ENCODE peak calls at places on chromosome 15, in five cellular contexts. One of them, this sample, is unnamed.
A peak's percentile ranks its signal among the peaks of the same experiment; 100 is the strongest.

GRCh38 chr15:44137750-44138149 is 57.3 kb downstream of the FRMD5 start:
- DNase-seq in stimulated activated CD4-positive, alpha-beta T cell treated with anti-CD3 and anti-CD28 coated beads, Interleukin-1b, Interleukin-23, amount 100 ng/mL, for 1 hour: no peak
- DNase-seq in kidney tubule cell: peak; percentile 21
- DNase-seq in endothelial cell: no peak
- DNase-seq in HEK293T: no peak
- DNase-seq in this sample: no peak

GRCh38 chr15:78437107-78437761 is 782 bp upstream of the IREB2 start:
- DNase-seq in kidney tubule cell: no peak
- DNase-seq in stimulated activated CD4-positive, alpha-beta T cell treated with anti-CD3 and anti-CD28 coated beads, Interleukin-1b, Interleukin-23, amount 100 ng/mL, for 1 hour: no peak
- DNase-seq in HEK293T: peak; percentile 48
- DNase-seq in endothelial cell: no peak
- DNase-seq in this sample: no peak

GRCh38 chr15:28184166-28184565 is 85.1 kb upstream of the OCA2 start:
- DNase-seq in endothelial cell: no peak
- DNase-seq in kidney tubule cell: no peak
- DNase-seq in HEK293T: no peak
- DNase-seq in stimulated activated CD4-positive, alpha-beta T cell treated with anti-CD3 and anti-CD28 coated beads, Interleukin-1b, Interleukin-23, amount 100 ng/mL, for 1 hour: no peak
- DNase-seq in this sample: no peak

GRCh38 chr15:41559489-41560177 is 621 bp downstream of the TYRO3 start:
- DNase-seq in HEK293T: no peak
- DNase-seq in kidney tubule cell: no peak
- DNase-seq in endothelial cell: no peak
- DNase-seq in stimulated activated CD4-positive, alpha-beta T cell treated with anti-CD3 and anti-CD28 coated beads, Interleukin-1b, Interleukin-23, amount 100 ng/mL, for 1 hour: no peak
- DNase-seq in this sample: no peak

GRCh38 chr15:58378241-58379085 is 53.3 kb upstream of the LIPC start:
- DNase-seq in stimulated activated CD4-positive, alpha-beta T cell treated with anti-CD3 and anti-CD28 coated beads, Interleukin-1b, Interleukin-23, amount 100 ng/mL, for 1 hour: no peak
- DNase-seq in endothelial cell: no peak
- DNase-seq in HEK293T: no peak
- DNase-seq in kidney tubule cell: peak; percentile 67
- DNase-seq in this sample: no peak

GRCh38 chr15:81950841-81951414 is 94.9 kb downstream of the MEX3B start:
- DNase-seq in HEK293T: peak; percentile 44
- DNase-seq in endothelial cell: no peak
- DNase-seq in stimulated activated CD4-positive, alpha-beta T cell treated with anti-CD3 and anti-CD28 coated beads, Interleukin-1b, Interleukin-23, amount 100 ng/mL, for 1 hour: no peak
- DNase-seq in kidney tubule cell: no peak
- DNase-seq in this sample: no peak

GRCh38 chr15:80090879-80091503 is 31.5 kb downstream of the ZFAND6 start:
- DNase-seq in HEK293T: no peak
- DNase-seq in kidney tubule cell: peak; percentile 19
- DNase-seq in stimulated activated CD4-positive, alpha-beta T cell treated with anti-CD3 and anti-CD28 coated beads, Interleukin-1b, Interleukin-23, amount 100 ng/mL, for 1 hour: no peak
- DNase-seq in endothelial cell: no peak
- DNase-seq in this sample: no peak

GRCh38 chr15:95086543-95087252 is 855.3 kb downstream of the MCTP2 start:
- DNase-seq in endothelial cell: no peak
- DNase-seq in stimulated activated CD4-positive, alpha-beta T cell treated with anti-CD3 and anti-CD28 coated beads, Interleukin-1b, Interleukin-23, amount 100 ng/mL, for 1 hour: no peak
- DNase-seq in HEK293T: no peak
- DNase-seq in kidney tubule cell: peak; percentile 35
- DNase-seq in this sample: no peak

GRCh38 chr15:80068578-80068977 is 9.1 kb downstream of the ZFAND6 start:
- DNase-seq in stimulated activated CD4-positive, alpha-beta T cell treated with anti-CD3 and anti-CD28 coated beads, Interleukin-1b, Interleukin-23, amount 100 ng/mL, for 1 hour: no peak
- DNase-seq in endothelial cell: no peak
- DNase-seq in HEK293T: no peak
- DNase-seq in kidney tubule cell: no peak
- DNase-seq in this sample: no peak

GRCh38 chr15:69475769-69476358 is 23.2 kb downstream of the RPLP1 start:
- DNase-seq in stimulated activated CD4-positive, alpha-beta T cell treated with anti-CD3 and anti-CD28 coated beads, Interleukin-1b, Interleukin-23, amount 100 ng/mL, for 1 hour: peak; percentile 44
- DNase-seq in endothelial cell: peak; percentile 85
- DNase-seq in HEK293T: peak; percentile 82
- DNase-seq in kidney tubule cell: peak; percentile 78
- DNase-seq in this sample: peak; percentile 75

GRCh38 chr15:94312946-94313345 is 81.6 kb downstream of the MCTP2 start:
- DNase-seq in HEK293T: no peak
- DNase-seq in endothelial cell: no peak
- DNase-seq in kidney tubule cell: no peak
- DNase-seq in stimulated activated CD4-positive, alpha-beta T cell treated with anti-CD3 and anti-CD28 coated beads, Interleukin-1b, Interleukin-23, amount 100 ng/mL, for 1 hour: no peak
- DNase-seq in this sample: no peak

GRCh38 chr15:29820802-29821160 is 1.5 kb downstream of the TJP1 start:
- DNase-seq in HEK293T: no peak
- DNase-seq in endothelial cell: no peak
- DNase-seq in kidney tubule cell: peak; percentile 26
- DNase-seq in stimulated activated CD4-positive, alpha-beta T cell treated with anti-CD3 and anti-CD28 coated beads, Interleukin-1b, Interleukin-23, amount 100 ng/mL, for 1 hour: no peak
- DNase-seq in this sample: no peak

GRCh38 chr15:98682992-98683701 is 34.8 kb downstream of the IGF1R start:
- DNase-seq in kidney tubule cell: no peak
- DNase-seq in endothelial cell: no peak
- DNase-seq in HEK293T: no peak
- DNase-seq in stimulated activated CD4-positive, alpha-beta T cell treated with anti-CD3 and anti-CD28 coated beads, Interleukin-1b, Interleukin-23, amount 100 ng/mL, for 1 hour: no peak
- DNase-seq in this sample: no peak

GRCh38 chr15:57732526-57733331 is 26.2 kb downstream of the POLR2M start:
- DNase-seq in endothelial cell: peak; percentile 73
- DNase-seq in stimulated activated CD4-positive, alpha-beta T cell treated with anti-CD3 and anti-CD28 coated beads, Interleukin-1b, Interleukin-23, amount 100 ng/mL, for 1 hour: peak; percentile 3
- DNase-seq in HEK293T: peak; percentile 41
- DNase-seq in kidney tubule cell: peak; percentile 59
- DNase-seq in this sample: peak; percentile 53

GRCh38 chr15:51281368-51281967 is 56.9 kb downstream of the CYP19A1 start:
- DNase-seq in endothelial cell: peak; percentile 74
- DNase-seq in kidney tubule cell: peak; percentile 47
- DNase-seq in stimulated activated CD4-positive, alpha-beta T cell treated with anti-CD3 and anti-CD28 coated beads, Interleukin-1b, Interleukin-23, amount 100 ng/mL, for 1 hour: no peak
- DNase-seq in HEK293T: peak; percentile 52
- DNase-seq in this sample: peak; percentile 67

GRCh38 chr15:34437687-34438086 is at the start of gene GOLGA8A:
- DNase-seq in HEK293T: peak; percentile 70
- DNase-seq in endothelial cell: peak; percentile 68
- DNase-seq in stimulated activated CD4-positive, alpha-beta T cell treated with anti-CD3 and anti-CD28 coated beads, Interleukin-1b, Interleukin-23, amount 100 ng/mL, for 1 hour: peak; percentile 64
- DNase-seq in kidney tubule cell: peak; percentile 85
- DNase-seq in this sample: peak; percentile 82

GRCh38 chr15:80932989-80933388 is 56.6 kb downstream of the MESD start:
- DNase-seq in HEK293T: no peak
- DNase-seq in endothelial cell: no peak
- DNase-seq in kidney tubule cell: no peak
- DNase-seq in stimulated activated CD4-positive, alpha-beta T cell treated with anti-CD3 and anti-CD28 coated beads, Interleukin-1b, Interleukin-23, amount 100 ng/mL, for 1 hour: no peak
- DNase-seq in this sample: peak; percentile 87

This sample was measured in left cardiac atrium.